ENCODE peak calls at places on chromosome 6, in eight cellular contexts. M is breast epithelium, E is cardiac muscle cell, U is endothelial cell of umbilical vein, Z is pancreas, B is A673, D is upper lobe of right lung, I is body of pancreas. Q is an unnamed sample. For H3K9me3, the result is how much of the 10 kb centered on the place peaks cover.

GRCh38 chr6:129500958-129501381 is 209.0 kb downstream of the ARHGAP18 start:
- DNase-seq in M (no peak), E (peak), U (peak), Z (no peak), B (peak), D (no peak), I (no peak), Q (no peak)

GRCh38 chr6:57158658-57159057 is 13.5 kb upstream of the BAG2 start:
- DNase-seq in M (no peak), E (no peak), U (no peak), Z (no peak), B (no peak), D (no peak), I (no peak), Q (no peak)

GRCh38 chr6:912871-913663 is 220.1 kb upstream of the EXOC2 start:
- DNase-seq in M (no peak), E (peak), U (no peak), Z (no peak), B (no peak), D (no peak), I (peak), Q (no peak)

GRCh38 chr6:50995036-50995435 is 176.4 kb downstream of the TFAP2B start:
- DNase-seq in M (no peak), E (no peak), U (no peak), Z (no peak), B (no peak), D (no peak), I (no peak), Q (no peak)

GRCh38 chr6:45608252-45608911 is 230.6 kb upstream of the SUPT3H start:
- DNase-seq in M (no peak), E (peak), U (no peak), Z (no peak), B (peak), D (no peak), I (no peak), Q (no peak)

GRCh38 chr6:32240686-32241085 is 16.8 kb upstream of the NOTCH4 start:
- DNase-seq in M (no peak), E (no peak), U (no peak), Z (no peak), B (no peak), D (no peak), I (no peak), Q (no peak)

GRCh38 chr6:26183581-26184408 is 96.6 kb downstream of the HFE start:
- DNase-seq in M (no peak), E (peak), U (peak), Z (peak), B (peak), D (peak), I (peak), Q (peak)

GRCh38 chr6:159973951-159974350 is 5.1 kb downstream of the IGF2R start:
- DNase-seq in M (no peak), E (peak), U (no peak), Z (no peak), B (peak), D (no peak), I (no peak), Q (no peak)

GRCh38 chr6:168968228-168968627 is 285.4 kb downstream of the THBS2 start:
- DNase-seq in M (no peak), E (peak), U (no peak), Z (no peak), B (peak), D (no peak), I (peak), Q (no peak)

GRCh38 chr6:26400626-26401025 is 1.4 kb upstream of the BTN3A1 start:
- DNase-seq in M (no peak), E (no peak), U (no peak), Z (no peak), B (no peak), D (no peak), I (no peak), Q (no peak)

GRCh38 chr6:108080010-108080780 is 5.7 kb upstream of the OSTM1 start:
- DNase-seq in M (no peak), E (peak), U (no peak), Z (no peak), B (peak), D (no peak), I (no peak), Q (no peak)

GRCh38 chr6:45327956-45328522 is at the start of gene RUNX2:
- DNase-seq in M (no peak), E (peak), U (no peak), Z (no peak), B (peak), D (no peak), I (no peak), Q (no peak)

GRCh38 chr6:56550307-56550706 is 92.4 kb downstream of the DST start:
- DNase-seq in M (no peak), E (peak), U (peak), Z (no peak), B (no peak), D (no peak), I (no peak), Q (no peak)

GRCh38 chr6:105849741-105850140 is 236.4 kb upstream of the PRDM1 start:
- DNase-seq in M (no peak), E (no peak), U (no peak), Z (no peak), B (no peak), D (no peak), I (no peak), Q (no peak)

GRCh38 chr6:39558791-39559190 is 166.4 kb downstream of the KIF6 start:
- DNase-seq in M (no peak), E (no peak), U (no peak), Z (no peak), B (no peak), D (no peak), I (no peak), Q (no peak)

GRCh38 chr6:69098910-69099309 is 463.8 kb downstream of the ADGRB3 start:
- DNase-seq in M (no peak), E (no peak), U (no peak), Z (no peak), B (peak), D (no peak), I (no peak), Q (no peak)

GRCh38 chr6:170091000-170091638 is 199.8 kb downstream of the DLL1 start:
- DNase-seq in M (no peak), E (no peak), U (no peak), Z (peak), B (no peak), D (no peak), I (no peak), Q (peak)

GRCh38 chr6:127582777-127583462 is 5.9 kb downstream of the C6orf58 start:
- DNase-seq in M (no peak), E (peak), U (peak), Z (no peak), B (peak), D (no peak), I (no peak), Q (no peak)

GRCh38 chr6:116649129-116649528 is 19.4 kb downstream of the ZUP1 start:
- DNase-seq in M (no peak), E (no peak), U (peak), Z (no peak), B (no peak), D (no peak), I (no peak), Q (no peak)

GRCh38 chr6:116648161-116648560 is 20.4 kb downstream of the ZUP1 start:
- DNase-seq in M (no peak), E (peak), U (peak), Z (no peak), B (no peak), D (no peak), I (no peak), Q (no peak)

DNA sequence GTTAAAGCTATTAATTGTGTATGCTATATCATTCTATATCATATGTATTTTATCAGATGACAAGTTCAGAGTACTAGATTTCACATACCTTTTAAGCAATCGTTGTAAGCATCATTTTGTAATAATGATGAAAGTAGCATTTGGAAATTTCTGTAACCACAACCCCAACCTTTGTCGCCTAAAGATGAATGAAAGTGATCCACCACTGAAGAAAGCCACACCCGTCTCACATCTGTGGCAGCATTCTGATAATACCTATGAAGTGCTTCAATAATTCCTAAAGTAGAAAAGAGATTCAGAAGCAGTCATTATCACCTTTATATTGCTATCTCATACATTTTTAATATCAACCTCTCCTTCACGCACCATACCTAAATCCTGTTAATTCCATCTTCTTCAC is 16.6 kb downstream of the ZUP1 start:
- DNase-seq in M (no peak), E (no peak), U (no peak), Z (no peak), B (no peak), D (no peak), I (no peak), Q (no peak)
- H3K27ac ChIP-seq in M (no peak), E (no peak), U (no peak), Z (no peak), B (no peak), D (no peak), I (no peak), Q (no peak)

GRCh38 chr6:120844084-120844483 is 490.2 kb downstream of the TBC1D32 start:
- DNase-seq in M (no peak), E (no peak), U (no peak), Z (no peak), B (no peak), D (no peak), I (no peak), Q (no peak)
- TF ChIP-seq CTCF in M (no peak), E (no peak), U (no peak), Z (no peak), B (no peak), D (no peak), I (no peak), Q (no peak)

GRCh38 chr6:88473622-88474021 is 307.5 kb upstream of the CNR1 start:
- DNase-seq in M (no peak), E (no peak), U (no peak), Z (no peak), B (no peak), D (no peak), I (no peak), Q (no peak)
- H3K9me3 ChIP-seq in M (under half), E (under half), U (under half), Z (under half), B (under half), D (under half), I (under half), Q (under half)

GRCh38 chr6:43738877-43739641 is 31.0 kb upstream of the VEGFA start:
- DNase-seq in M (no peak), E (no peak), U (no peak), Z (no peak), B (no peak), D (peak), I (no peak), Q (peak)

GRCh38 chr6:43736844-43737243 is 33.2 kb upstream of the VEGFA start:
- DNase-seq in M (no peak), E (no peak), U (no peak), Z (no peak), B (no peak), D (peak), I (no peak), Q (no peak)

GRCh38 chr6:43736211-43736786 is 33.7 kb upstream of the VEGFA start:
- DNase-seq in M (no peak), E (no peak), U (no peak), Z (no peak), B (no peak), D (peak), I (no peak), Q (no peak)

GRCh38 chr6:43738267-43738676 is 31.7 kb upstream of the VEGFA start:
- DNase-seq in M (no peak), E (no peak), U (no peak), Z (no peak), B (no peak), D (peak), I (no peak), Q (no peak)

GRCh38 chr6:43737272-43738081 is 32.5 kb upstream of the VEGFA start:
- DNase-seq in M (no peak), E (peak), U (no peak), Z (no peak), B (peak), D (peak), I (no peak), Q (peak)
- H3K27ac ChIP-seq in M (no peak), E (no peak), U (no peak), Z (peak), B (no peak), D (no peak), I (no peak), Q (peak)

GRCh38 chr6:41976794-41977484 is 35.3 kb upstream of the CCND3 start:
- DNase-seq in M (no peak), E (peak), U (no peak), Z (no peak), B (no peak), D (no peak), I (no peak), Q (no peak)

GRCh38 chr6:41975276-41975675 is 33.7 kb upstream of the CCND3 start:
- DNase-seq in M (no peak), E (no peak), U (no peak), Z (no peak), B (no peak), D (no peak), I (no peak), Q (no peak)

GRCh38 chr6:41970436-41970846 is 28.8 kb upstream of the CCND3 start:
- DNase-seq in M (no peak), E (peak), U (peak), Z (no peak), B (peak), D (peak), I (peak), Q (no peak)

DNA sequence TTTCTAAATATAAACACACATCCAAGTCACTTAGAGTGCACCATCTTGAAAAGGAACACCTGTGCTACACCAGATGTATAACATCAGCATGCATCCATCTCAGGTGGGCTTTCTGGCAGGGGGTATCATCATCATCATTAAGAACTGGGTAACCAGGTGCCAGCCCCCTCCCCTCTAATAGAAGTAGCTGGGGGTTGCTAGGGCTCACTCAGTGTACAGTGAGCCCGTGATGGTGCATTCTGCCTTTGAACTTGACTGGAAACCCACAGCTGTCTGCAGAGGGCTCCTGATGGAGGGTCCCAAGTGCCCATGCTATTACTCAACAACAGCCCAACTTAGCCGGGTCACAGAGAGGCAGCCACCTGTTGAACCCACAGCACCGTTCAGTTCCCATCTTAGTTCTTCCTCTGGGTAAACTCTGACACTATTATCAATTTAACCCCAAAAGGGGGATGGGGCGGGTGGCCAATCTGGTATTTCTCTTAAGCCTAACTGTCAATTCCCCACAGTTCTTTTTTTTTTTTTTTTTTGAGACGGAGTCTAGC is 32.7 kb upstream of the CCND3 start:
- DNase-seq in M (no peak), E (no peak), U (no peak), Z (no peak), B (no peak), D (no peak), I (no peak), Q (no peak)
- TF ChIP-seq CTCF in M (no peak), E (no peak), U (no peak), Z (no peak), B (no peak), D (no peak), I (no peak), Q (no peak)

DNA sequence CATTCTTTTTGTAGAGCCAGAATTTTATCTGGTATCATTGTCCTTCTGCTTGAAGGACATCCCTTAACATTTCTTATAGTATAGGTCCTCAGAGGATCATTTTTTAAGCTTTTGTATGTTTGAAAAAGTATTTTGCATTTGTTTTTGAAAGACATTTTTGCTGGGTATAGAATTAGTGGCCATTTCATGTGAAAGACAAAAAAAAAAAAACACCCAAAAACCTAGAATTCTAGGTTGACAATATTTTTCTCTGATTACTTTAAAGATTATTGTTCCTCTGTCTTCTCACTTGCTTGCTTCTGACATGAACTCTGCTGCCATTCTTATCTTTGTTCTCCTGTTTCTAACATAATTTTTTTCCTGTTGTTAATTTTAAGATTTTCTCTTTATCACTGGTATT is 75.7 kb upstream of the SLC22A16 start:
- DNase-seq in M (no peak), E (no peak), U (no peak), Z (no peak), B (no peak), D (no peak), I (no peak), Q (no peak)
- H3K9me3 ChIP-seq in M (under half), E (under half), U (under half), Z (under half), B (under half), D (under half), I (under half), Q (under half)

GRCh38 chr6:111711476-111711875 is 105.8 kb upstream of the TRAF3IP2 start:
- DNase-seq in M (no peak), E (no peak), U (peak), Z (no peak), B (no peak), D (no peak), I (peak), Q (no peak)
- H3K27ac ChIP-seq in M (peak), E (no peak), U (no peak), Z (no peak), B (no peak), D (no peak), I (no peak), Q (no peak)

DNA sequence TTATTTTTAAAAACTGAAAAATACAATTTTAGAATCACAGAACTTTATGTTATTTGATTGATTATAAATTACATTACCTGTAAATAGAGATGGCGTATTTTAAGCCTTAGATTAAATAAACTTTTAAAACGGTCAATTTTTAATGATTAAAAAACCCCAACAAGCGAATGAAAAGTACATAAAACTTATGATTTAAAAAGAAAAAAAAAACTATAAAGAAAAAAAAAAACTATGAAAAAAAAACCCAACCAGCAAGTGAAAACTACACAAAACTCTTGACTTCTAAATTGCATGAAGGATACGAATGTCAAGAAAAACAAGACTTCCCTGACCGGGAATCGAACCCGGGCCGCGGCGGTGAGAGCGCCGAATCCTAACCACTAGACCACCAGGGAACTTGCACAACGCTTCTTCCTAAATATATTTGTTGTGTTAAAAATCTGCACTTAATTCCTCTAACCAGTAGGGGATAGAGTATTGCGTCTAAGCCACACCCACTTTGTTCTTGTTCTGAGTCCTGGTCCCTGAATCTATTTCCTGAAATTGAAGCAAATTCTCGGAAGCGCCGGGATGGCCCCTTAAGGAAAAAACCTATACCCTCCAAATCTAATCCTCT is 10.7 kb upstream of the NCOA7 start:
- DNase-seq in M (peak), E (peak), U (peak), Z (peak), B (peak), D (peak), I (peak), Q (no peak)
- TF ChIP-seq CTCF in M (peak), E (peak), U (peak), Z (no peak), B (no peak), D (peak), I (peak), Q (no peak)

GRCh38 chr6:165321555-165322145 is 12.2 kb upstream of the C6orf118 start:
- DNase-seq in M (no peak), E (no peak), U (no peak), Z (no peak), B (no peak), D (no peak), I (no peak), Q (no peak)
- H3K9me3 ChIP-seq in M (under half), E (under half), U (under half), Z (under half), B (under half), D (under half), I (under half), Q (under half)